ENCODE peak calls at places on chromosome 19, in four cellular contexts. O is naive thymus-derived CD4-positive, alpha-beta T cell; D is GM04504; J is activated CD4-positive, alpha-beta T cell treated with anti-CD3 and anti-CD28 coated beads, Interleukin-2, amount 10 ng/mL, durations not matched to agents 7 days and 5 days. P is an unnamed sample.
A peak's percentile ranks its signal among the peaks of the same experiment; 100 is the strongest.

GRCh38 chr19:1252221-1252817 is 3.9 kb downstream of the MIDN start:
- DNase-seq in J (peak; percentile 80), D (peak; percentile 94), O (peak; percentile 49), P (peak; percentile 70)

GRCh38 chr19:52785506-52785905 is 1.1 kb downstream of the ZNF600 start:
- DNase-seq in O (no peak), D (no peak), J (no peak), P (no peak)

GRCh38 chr19:11111771-11112144 is 22.5 kb downstream of the LDLR start:
- DNase-seq in J (no peak), D (no peak), O (no peak), P (no peak)

GRCh38 chr19:58277748-58278147 is 1.0 kb upstream of the ZNF8 start:
- DNase-seq in D (no peak), O (no peak), J (no peak), P (no peak)

GRCh38 chr19:50490411-50490811 is 13.8 kb upstream of the GARIN5A start:
- DNase-seq in O (no peak), D (no peak), J (no peak), P (no peak)

GRCh38 chr19:7743425-7743841 is 3.9 kb downstream of the CD209 start:
- DNase-seq in D (no peak), J (no peak), O (no peak), P (no peak)

GRCh38 chr19:23699521-23699860 is 12.5 kb upstream of the ZNF675 start:
- DNase-seq in D (no peak), O (no peak), J (no peak), P (no peak)

GRCh38 chr19:658916-659839 is 3.8 kb downstream of the RNF126 start:
- DNase-seq in D (no peak), O (no peak), J (no peak), P (no peak)

GRCh38 chr19:11160119-11160768 is 4.7 kb upstream of the SPC24 start:
- DNase-seq in D (no peak), O (no peak), J (no peak), P (no peak)

GRCh38 chr19:1221141-1221903 is 15.7 kb downstream of the STK11 start:
- DNase-seq in J (no peak), D (no peak), O (no peak), P (no peak)

GRCh38 chr19:2282062-2282861 is at the start of gene PEAK3:
- DNase-seq in O (no peak), D (no peak), J (peak; percentile 44), P (no peak)

GRCh38 chr19:33809960-33810359 is 13.3 kb downstream of the KCTD15 start:
- DNase-seq in D (no peak), J (no peak), O (no peak), P (no peak)

GRCh38 chr19:17579523-17580244 is 24.2 kb downstream of the COLGALT1 start:
- DNase-seq in D (no peak), J (peak; percentile 18), O (peak; percentile 30), P (no peak)

GRCh38 chr19:1836458-1837221 is 11.6 kb downstream of the REXO1 start:
- DNase-seq in J (no peak), D (no peak), O (no peak), P (no peak)

GRCh38 chr19:11982526-11982925 is 17.7 kb downstream of the ZNF763 start:
- DNase-seq in J (no peak), O (no peak), D (no peak), P (no peak)

GRCh38 chr19:57934820-57935665 is at the start of gene ZNF418:
- DNase-seq in J (peak; percentile 68), O (peak; percentile 7), D (peak; percentile 67), P (no peak)

GRCh38 chr19:8600064-8600463 is 10.5 kb downstream of the ADAMTS10 start:
- DNase-seq in D (no peak), J (no peak), O (no peak), P (no peak)

GRCh38 chr19:23440207-23440606 is 44.9 kb upstream of the ZNF91 start:
- DNase-seq in D (no peak), O (no peak), J (no peak), P (no peak)

GRCh38 chr19:30851646-30852045 is 479.5 kb downstream of the ZNF536 start:
- DNase-seq in O (no peak), D (no peak), J (no peak), P (no peak)

GRCh38 chr19:33904681-33905080 is 108.0 kb downstream of the KCTD15 start:
- DNase-seq in D (no peak), J (no peak), O (no peak), P (no peak)

GRCh38 chr19:391726-392374 is 17.1 kb downstream of the C2CD4C start:
- DNase-seq in O (no peak), D (no peak), J (no peak), P (no peak)

GRCh38 chr19:53880716-53881481 is 1.1 kb upstream of the PRKCG start:
- DNase-seq in D (no peak), O (no peak), J (no peak), P (no peak)